ENCODE peak calls at places on chromosomes 3 and 15, in four cellular contexts. I is kidney, S is WTC11, E is GM06990. Y is an unnamed sample.

GRCh38 chr3:170355738-170356595 is 1.5 kb upstream of the SKIL start:
- DNase-seq in I (peak; percentile 85), S (peak; percentile 28), E (peak; percentile 54), Y (peak; percentile 46)

GRCh38 chr15:52805351-52806283 is 15.5 kb upstream of the ONECUT1 start:
- DNase-seq in I (peak; percentile 68), S (peak; percentile 61), E (no peak), Y (peak; percentile 45)

GRCh38 chr3:61936344-61936937 is 375.1 kb downstream of the PTPRG start:
- DNase-seq in I (no peak), S (peak; percentile 70), E (no peak), Y (peak; percentile 19)

GRCh38 chr3:26247669-26248068 is 374.9 kb upstream of the LRRC3B start:
- DNase-seq in I (no peak), S (no peak), E (no peak), Y (no peak)

GRCh38 chr3:158094917-158095301 is 11.3 kb downstream of the SHOX2 start:
- DNase-seq in I (no peak), S (no peak), E (peak; percentile 51), Y (peak; percentile 69)

GRCh38 chr15:50055333-50056278 is 63.4 kb downstream of the ATP8B4 start:
- DNase-seq in I (no peak), S (no peak), E (no peak), Y (no peak)

GRCh38 chr3:40588406-40588805 is 63.6 kb downstream of the ZNF621 start:
- DNase-seq in I (no peak), S (peak; percentile 61), E (no peak), Y (no peak)

GRCh38 chr3:36697397-36698001 is 66.9 kb downstream of the DCLK3 start:
- DNase-seq in I (no peak), S (no peak), E (no peak), Y (no peak)

GRCh38 chr3:46860381-46861292 is 2.6 kb downstream of the MYL3 start:
- DNase-seq in I (peak; percentile 70), S (peak; percentile 53), E (no peak), Y (no peak)

GRCh38 chr3:3998140-3998977 is 199.1 kb downstream of the LRRN1 start:
- DNase-seq in I (no peak), S (peak; percentile 19), E (peak; percentile 19), Y (peak; percentile 21)

Y was measured in GM20000.